ENCODE peak calls at places on chromosomes 11 and 22, in seven cellular contexts. I is SK-N-SH, E is ovary, H is transverse colon, B is A549, W is stomach, G is GM12878. M is an unnamed sample.

GRCh38 chr11:77140231-77140959 is 12.3 kb downstream of the MYO7A start:
- DNase-seq in I (peak; percentile 75), E (peak; percentile 87), H (no peak), B (no peak), W (no peak), G (no peak), M (no peak)

GRCh38 chr11:103326070-103326794 is 217.0 kb downstream of the DYNC2H1 start:
- DNase-seq in I (peak; percentile 45), E (no peak), H (peak; percentile 9), B (peak; percentile 63), W (no peak), G (peak; percentile 17), M (peak; percentile 36)

GRCh38 chr22:39174498-39175120 is 22.1 kb upstream of the CBX7 start:
- DNase-seq in I (peak; percentile 73), E (peak; percentile 90), H (peak; percentile 70), B (peak; percentile 86), W (peak; percentile 59), G (no peak), M (peak; percentile 71)

GRCh38 chr11:47014097-47014496 is 77.5 kb downstream of the CSTPP1 start:
- DNase-seq in I (no peak), E (no peak), H (no peak), B (no peak), W (no peak), G (no peak), M (no peak)

GRCh38 chr11:44623321-44623715 is 57.9 kb downstream of the CD82 start:
- DNase-seq in I (no peak), E (peak; percentile 27), H (peak; percentile 4), B (no peak), W (peak; percentile 20), G (no peak), M (peak; percentile 34)

GRCh38 chr22:47270463-47271135 is 508.1 kb downstream of the TBC1D22A start:
- DNase-seq in I (no peak), E (peak; percentile 19), H (no peak), B (no peak), W (no peak), G (no peak), M (no peak)

GRCh38 chr22:46576556-46577351 is 39.3 kb upstream of the CELSR1 start:
- DNase-seq in I (peak; percentile 95), E (peak; percentile 75), H (peak; percentile 66), B (no peak), W (peak; percentile 68), G (no peak), M (peak; percentile 57)

GRCh38 chr22:37088108-37088605 is 21.4 kb downstream of the TMPRSS6 start:
- DNase-seq in I (no peak), E (no peak), H (no peak), B (peak; percentile 53), W (no peak), G (no peak), M (no peak)

GRCh38 chr11:83265331-83265730 is 20.8 kb downstream of the CCDC90B start:
- DNase-seq in I (no peak), E (no peak), H (no peak), B (no peak), W (no peak), G (no peak), M (no peak)

GRCh38 chr22:30876221-30876751 is 92.3 kb downstream of the MORC2 start:
- DNase-seq in I (peak; percentile 41), E (peak; percentile 19), H (no peak), B (no peak), W (no peak), G (no peak), M (no peak)

GRCh38 chr11:95937358-95937757 is 13.5 kb upstream of the MTMR2 start:
- DNase-seq in I (no peak), E (no peak), H (no peak), B (no peak), W (no peak), G (no peak), M (no peak)

GRCh38 chr11:64449381-64450167 is 90.6 kb downstream of the RPS6KA4 start:
- DNase-seq in I (peak; percentile 89), E (peak; percentile 53), H (peak; percentile 75), B (peak; percentile 81), W (peak; percentile 70), G (peak; percentile 26), M (peak; percentile 65)

GRCh38 chr22:17890892-17891291 is 116.6 kb upstream of the BID start:
- DNase-seq in I (no peak), E (no peak), H (no peak), B (no peak), W (no peak), G (no peak), M (no peak)

GRCh38 chr22:26395926-26396325 is 33.1 kb upstream of the ASPHD2 start:
- DNase-seq in I (no peak), E (no peak), H (no peak), B (no peak), W (no peak), G (no peak), M (no peak)

GRCh38 chr11:90558328-90558865 is 335.5 kb upstream of the CHORDC1 start:
- DNase-seq in I (no peak), E (no peak), H (no peak), B (no peak), W (no peak), G (no peak), M (no peak)

GRCh38 chr22:19753996-19754700 is 6.4 kb upstream of the TBX1 start:
- DNase-seq in I (no peak), E (no peak), H (no peak), B (no peak), W (no peak), G (no peak), M (no peak)

GRCh38 chr11:117620131-117620530 is 176.9 kb downstream of the DSCAML1 start:
- DNase-seq in I (no peak), E (no peak), H (no peak), B (no peak), W (no peak), G (no peak), M (no peak)

GRCh38 chr11:87317441-87317840 is 279.7 kb downstream of the TMEM135 start:
- DNase-seq in I (no peak), E (no peak), H (no peak), B (no peak), W (no peak), G (no peak), M (no peak)

GRCh38 chr11:19185516-19186052 is 16.2 kb downstream of the CSRP3 start:
- DNase-seq in I (no peak), E (no peak), H (no peak), B (no peak), W (no peak), G (no peak), M (no peak)

GRCh38 chr22:43186272-43187170 is at the start of gene TTLL12:
- DNase-seq in I (peak; percentile 84), E (peak; percentile 78), H (peak; percentile 56), B (peak; percentile 36), W (peak; percentile 56), G (no peak), M (peak; percentile 62)

GRCh38 chr11:97764193-97764592 is 1256.6 kb upstream of the CNTN5 start:
- DNase-seq in I (no peak), E (no peak), H (no peak), B (no peak), W (no peak), G (no peak), M (no peak)

GRCh38 chr11:97770570-97770969 is 1250.2 kb upstream of the CNTN5 start:
- DNase-seq in I (no peak), E (no peak), H (no peak), B (no peak), W (no peak), G (no peak), M (no peak)

GRCh38 chr11:97761175-97761574 is 1259.6 kb upstream of the CNTN5 start:
- DNase-seq in I (no peak), E (no peak), H (no peak), B (no peak), W (no peak), G (no peak), M (no peak)

GRCh38 chr11:97764605-97765004 is 1256.1 kb upstream of the CNTN5 start:
- DNase-seq in I (no peak), E (no peak), H (no peak), B (no peak), W (no peak), G (no peak), M (no peak)
- TF ChIP-seq EP300 in I (no peak), E (no peak), H (no peak), B (no peak), W (no peak), G (no peak), M (no peak)

GRCh38 chr11:108466405-108466804 is 924 bp downstream of the C11orf65 start:
- DNase-seq in I (no peak), E (no peak), H (peak; percentile 8), B (no peak), W (no peak), G (no peak), M (no peak)
- TF ChIP-seq EP300 in I (no peak), E (no peak), H (no peak), B (no peak), W (no peak), G (no peak), M (no peak)

DNA sequence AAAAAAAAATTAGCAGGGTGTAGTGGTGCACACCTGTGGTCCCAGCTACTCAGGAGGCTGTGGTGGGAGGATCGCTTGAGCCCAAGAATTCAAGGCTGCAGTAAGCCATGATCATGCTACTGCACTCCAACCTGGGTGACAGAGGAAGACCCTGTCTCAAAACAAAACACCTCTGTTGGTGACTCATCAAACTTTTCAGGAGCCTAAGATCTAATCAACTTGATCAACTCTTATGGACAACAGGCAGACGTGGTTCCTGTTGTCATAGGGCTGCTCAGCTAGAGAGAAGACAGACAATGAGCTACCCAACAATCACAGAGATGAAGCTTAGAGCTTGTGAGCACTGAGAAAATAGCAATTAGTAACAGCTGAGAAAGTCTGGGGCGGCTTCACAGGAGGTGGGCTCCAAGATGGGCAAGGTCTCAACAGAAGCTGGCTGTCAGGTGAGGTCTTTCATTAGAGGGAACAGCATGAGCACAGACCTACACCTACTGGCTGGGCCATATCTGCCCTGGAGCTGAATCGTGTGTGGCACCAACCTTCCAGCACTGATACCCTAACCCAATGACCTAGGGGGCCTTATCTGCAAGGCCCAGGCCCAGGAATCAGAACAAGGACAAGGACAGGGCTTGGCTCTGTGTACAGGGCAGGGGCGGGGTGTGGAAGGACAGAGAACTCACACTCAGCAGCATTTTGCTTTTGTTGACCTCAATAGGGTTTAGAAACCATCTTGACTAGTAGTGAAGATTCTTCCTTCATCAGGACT is 7.2 kb upstream of the UCP3 start:
- DNase-seq in I (no peak), E (no peak), H (no peak), B (no peak), W (peak; percentile 46), G (no peak), M (no peak)
- TF ChIP-seq EP300 in I (no peak), E (no peak), H (no peak), B (no peak), W (no peak), G (no peak), M (no peak)

GRCh38 chr11:36594316-36594989 is at the start of gene IFTAP:
- DNase-seq in I (peak; percentile 75), E (peak; percentile 49), H (peak; percentile 33), B (peak; percentile 90), W (peak; percentile 42), G (no peak), M (peak; percentile 69)
- TF ChIP-seq EP300 in I (no peak), E (no peak), H (no peak), B (no peak), W (no peak), G (no peak), M (no peak)